ENCODE peak calls at places on chromosomes 11 and 22, in four cellular contexts. Q is adrenal gland; V is CD8-positive, alpha-beta memory T cell; J is SJSA1. G is an unnamed sample.

GRCh38 chr11:57340228-57340627 is 2.1 kb downstream of the P2RX3 start:
- DNase-seq in Q (no peak), V (no peak), J (no peak), G (no peak)

GRCh38 chr11:124886978-124887666 is 10.5 kb downstream of the ROBO4 start:
- DNase-seq in Q (no peak), V (no peak), J (no peak), G (no peak)

GRCh38 chr11:94768602-94769511 is 701 bp downstream of the AMOTL1 start:
- DNase-seq in Q (peak; percentile 52), V (no peak), J (no peak), G (no peak)

GRCh38 chr22:25205847-25206246 is 6.2 kb downstream of the CRYBB3 start:
- DNase-seq in Q (no peak), V (no peak), J (no peak), G (no peak)

GRCh38 chr11:35033011-35033410 is 106.0 kb upstream of the CD44 start:
- DNase-seq in Q (no peak), V (no peak), J (no peak), G (no peak)

GRCh38 chr11:57164317-57164716 is 17.4 kb upstream of the LRRC55 start:
- DNase-seq in Q (no peak), V (no peak), J (no peak), G (no peak)

GRCh38 chr11:69055598-69056516 is 7.1 kb downstream of the TPCN2 start:
- DNase-seq in Q (no peak), V (peak; percentile 45), J (no peak), G (peak; percentile 51)

GRCh38 chr22:23289130-23289503 is 108.8 kb downstream of the BCR start:
- DNase-seq in Q (no peak), V (no peak), J (no peak), G (no peak)

GRCh38 chr11:125085301-125086081 is 22.4 kb downstream of the SLC37A2 start:
- DNase-seq in Q (no peak), V (no peak), J (no peak), G (no peak)

GRCh38 chr11:68825603-68826002 is 16.1 kb downstream of the CPT1A start:
- DNase-seq in Q (no peak), V (peak; percentile 39), J (no peak), G (peak; percentile 85)

GRCh38 chr11:74370122-74370521 is 28.1 kb downstream of the PGM2L1 start:
- DNase-seq in Q (no peak), V (no peak), J (no peak), G (no peak)

GRCh38 chr11:134488913-134489312 is 76.9 kb upstream of the B3GAT1 start:
- DNase-seq in Q (no peak), V (no peak), J (no peak), G (no peak)

GRCh38 chr11:32118025-32118974 is 27.4 kb downstream of the RCN1 start:
- DNase-seq in Q (peak; percentile 40), V (no peak), J (peak; percentile 87), G (no peak)

GRCh38 chr11:120181446-120181992 is 29.3 kb upstream of the OAF start:
- DNase-seq in Q (no peak), V (no peak), J (peak; percentile 6), G (no peak)
- H3K27ac ChIP-seq in Q (no peak overlapping the region), V (no peak overlapping the region), J (no peak overlapping the region), G (no peak overlapping the region)

DNA sequence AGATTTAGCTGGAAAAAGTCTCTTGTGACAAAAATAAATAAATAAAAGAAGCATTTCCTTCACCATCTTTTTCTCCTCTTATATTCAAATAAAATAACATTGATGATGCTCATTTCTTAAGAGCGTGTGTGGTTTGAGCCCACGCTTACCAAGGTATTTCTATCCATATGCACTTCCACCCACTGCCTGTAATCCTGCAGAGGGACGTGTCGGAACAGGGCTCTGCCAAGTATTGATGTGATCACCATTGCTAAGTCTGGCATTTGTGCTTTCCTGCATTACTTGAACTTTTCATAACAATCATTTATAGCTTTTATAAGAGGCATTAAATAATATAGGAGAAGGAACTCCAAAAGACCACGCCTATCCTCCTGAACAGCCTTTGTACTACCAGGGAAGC is 107.6 kb downstream of the SHANK2 start:
- DNase-seq in Q (no peak), V (no peak), J (no peak), G (no peak)
- H3K27me3 ChIP-seq in Q (no peaks in the 10 kb centered on the region), V (no peaks in the 10 kb centered on the region), J (no peaks in the 10 kb centered on the region), G (no peaks in the 10 kb centered on the region)

GRCh38 chr11:118437046-118437735 is 899 bp downstream of the KMT2A start:
- DNase-seq in Q (peak; percentile 59), V (peak; percentile 29), J (peak; percentile 46), G (peak; percentile 42)

GRCh38 chr11:118437736-118438125 is 1.4 kb downstream of the KMT2A start:
- DNase-seq in Q (peak; percentile 46), V (peak; percentile 14), J (no peak), G (peak; percentile 74)

GRCh38 chr11:118438314-118438931 is 2.1 kb downstream of the KMT2A start:
- DNase-seq in Q (peak; percentile 54), V (peak; percentile 64), J (peak; percentile 49), G (peak; percentile 58)

GRCh38 chr11:118441770-118442169 is 5.5 kb downstream of the KMT2A start:
- DNase-seq in Q (no peak), V (no peak), J (no peak), G (no peak)

DNA sequence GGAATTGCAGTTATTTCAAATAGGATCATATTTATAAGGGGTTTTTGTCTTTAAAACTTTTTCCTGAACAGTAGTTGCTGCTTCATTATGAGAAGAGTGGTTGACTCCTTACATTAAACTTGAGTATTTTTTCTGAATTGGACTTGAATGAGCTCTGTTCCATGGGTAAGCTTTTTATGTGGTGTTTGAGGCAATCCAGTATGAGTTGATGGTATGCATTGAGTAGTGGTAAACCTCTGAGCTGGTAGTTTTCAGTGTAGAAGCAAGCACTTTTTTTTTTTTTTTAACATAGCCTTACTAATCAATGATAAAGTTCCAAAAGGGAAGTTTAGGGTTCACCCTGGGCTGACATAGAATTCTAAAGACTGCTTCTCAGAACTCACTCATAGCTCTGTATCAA is 3.4 kb downstream of the KMT2A start:
- DNase-seq in Q (no peak), V (no peak), J (no peak), G (no peak)
- H3K27ac ChIP-seq in Q (no peak overlapping the region), V (no peak overlapping the region), J (no peak overlapping the region), G (no peak overlapping the region)

GRCh38 chr11:119782673-119783072 is 53.7 kb upstream of the NECTIN1 start:
- DNase-seq in Q (no peak), V (no peak), J (no peak), G (no peak)
- H3K27me3 ChIP-seq in Q (no peaks in the 10 kb centered on the region), V (no peaks in the 10 kb centered on the region), J (no peaks in the 10 kb centered on the region), G (no peaks in the 10 kb centered on the region)

GRCh38 chr11:47498584-47499152 is 49.7 kb upstream of the RAPSN start:
- DNase-seq in Q (no peak), V (no peak), J (no peak), G (no peak)

GRCh38 chr11:47499160-47499559 is 50.2 kb upstream of the RAPSN start:
- DNase-seq in Q (no peak), V (no peak), J (no peak), G (no peak)

GRCh38 chr11:47499614-47500013 is 50.7 kb upstream of the RAPSN start:
- DNase-seq in Q (no peak), V (no peak), J (no peak), G (no peak)

GRCh38 chr11:47501095-47501494 is 51.8 kb downstream of the CELF1 start:
- DNase-seq in Q (no peak), V (no peak), J (no peak), G (no peak)

GRCh38 chr11:47500121-47500520 is 51.2 kb upstream of the RAPSN start:
- DNase-seq in Q (no peak), V (no peak), J (no peak), G (no peak)
- H3K27ac ChIP-seq in Q (no peak overlapping the region), V (no peak overlapping the region), J (no peak overlapping the region), G (no peak overlapping the region)

GRCh38 chr11:1924121-1924520 is 4.6 kb downstream of the TNNT3 start:
- DNase-seq in Q (peak; percentile 20), V (no peak), J (no peak), G (no peak)

GRCh38 chr11:1923201-1923956 is 3.9 kb downstream of the TNNT3 start:
- DNase-seq in Q (no peak), V (no peak), J (no peak), G (no peak)

GRCh38 chr11:1921576-1922141 is 2.2 kb downstream of the TNNT3 start:
- DNase-seq in Q (no peak), V (no peak), J (peak; percentile 68), G (no peak)

GRCh38 chr11:1920909-1921575 is 1.5 kb downstream of the TNNT3 start:
- DNase-seq in Q (no peak), V (no peak), J (no peak), G (no peak)

GRCh38 chr11:1922411-1923113 is 3.1 kb downstream of the TNNT3 start:
- DNase-seq in Q (no peak), V (no peak), J (no peak), G (no peak)
- H3K27me3 ChIP-seq in Q (no peaks in the 10 kb centered on the region), V (no peaks in the 10 kb centered on the region), J (peaks cover 5% of the 10 kb centered on the region), G (no peaks in the 10 kb centered on the region)

DNA sequence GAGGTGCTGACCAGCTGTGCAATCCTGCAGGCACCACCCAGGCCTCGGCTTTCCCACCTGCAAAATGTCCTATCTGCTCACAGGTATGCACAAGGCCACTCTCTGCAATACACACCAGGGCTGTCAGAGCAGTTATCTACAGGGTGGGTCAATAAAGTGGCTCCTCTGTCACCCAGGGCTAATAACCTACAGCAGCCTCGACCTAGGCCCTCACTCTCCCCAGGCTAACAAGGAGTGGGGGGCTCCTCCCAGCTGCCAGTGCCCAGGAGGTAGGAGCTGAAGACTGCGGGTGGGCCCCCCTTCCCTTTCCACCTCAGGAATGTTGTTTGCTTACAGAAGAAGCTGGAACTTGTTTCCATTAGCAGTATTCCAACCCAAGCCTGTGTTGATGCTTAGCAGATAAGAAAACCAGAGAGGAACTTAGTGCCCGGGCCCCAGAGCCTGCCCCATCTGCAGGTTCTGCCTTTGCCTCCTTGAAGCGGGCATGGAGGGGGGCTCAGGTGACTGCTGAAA is 26.8 kb downstream of the MYH9 start:
- DNase-seq in Q (no peak), V (no peak), J (peak; percentile 75), G (peak; percentile 63)
- H3K27ac ChIP-seq in Q (peak overlapping the region; percentile 45), V (no peak overlapping the region), J (peak overlapping the region; percentile 11), G (peak overlapping the region; percentile 93)

GRCh38 chr11:63019506-63019905 is 3.9 kb upstream of the SLC22A8 start:
- DNase-seq in Q (no peak), V (no peak), J (no peak), G (no peak)
- H3K27me3 ChIP-seq in Q (no peaks in the 10 kb centered on the region), V (no peaks in the 10 kb centered on the region), J (peaks cover 4% of the 10 kb centered on the region), G (no peaks in the 10 kb centered on the region)

GRCh38 chr11:103699656-103700055 is 336.8 kb upstream of the DDI1 start:
- DNase-seq in Q (no peak), V (no peak), J (no peak), G (no peak)
- H3K27ac ChIP-seq in Q (no peak overlapping the region), V (no peak overlapping the region), J (no peak overlapping the region), G (no peak overlapping the region)

GRCh38 chr22:30994960-30995359 is 25.9 kb downstream of the TUG1 start:
- DNase-seq in Q (no peak), V (no peak), J (no peak), G (no peak)

GRCh38 chr22:30992565-30992964 is 23.5 kb downstream of the TUG1 start:
- DNase-seq in Q (no peak), V (no peak), J (no peak), G (no peak)

GRCh38 chr22:30996462-30996861 is 27.4 kb downstream of the TUG1 start:
- DNase-seq in Q (no peak), V (no peak), J (no peak), G (no peak)

GRCh38 chr22:31001124-31001770 is 32.2 kb downstream of the TUG1 start:
- DNase-seq in Q (peak; percentile 35), V (no peak), J (no peak), G (no peak)

GRCh38 chr22:30998329-30998728 is 29.3 kb downstream of the TUG1 start:
- DNase-seq in Q (no peak), V (no peak), J (no peak), G (no peak)
- H3K27me3 ChIP-seq in Q (no peaks in the 10 kb centered on the region), V (no peaks in the 10 kb centered on the region), J (no peaks in the 10 kb centered on the region), G (no peaks in the 10 kb centered on the region)